ENCODE peak calls at places on chromosomes 16 and 17, in nine cellular contexts. O, M, G, W, S, P, N, L and J are unnamed samples.

GRCh38 chr16:22109258-22109898 is 17.0 kb downstream of the VWA3A start:
- DNase-seq in O (no peak), M (no peak), G (no peak), W (no peak), S (no peak), P (no peak), N (no peak), L (no peak), J (no peak)

GRCh38 chr17:62987136-62987535 is 21.1 kb downstream of the TANC2 start:
- DNase-seq in O (no peak), M (no peak), G (no peak), W (no peak), S (no peak), P (no peak), N (no peak), L (no peak), J (no peak)

GRCh38 chr17:48143629-48144028 is 36.1 kb downstream of the SNX11 start:
- DNase-seq in O (no peak), M (no peak), G (no peak), W (no peak), S (no peak), P (no peak), N (no peak), L (no peak), J (no peak)

GRCh38 chr16:86573215-86573614 is 5.1 kb upstream of the FOXL1 start:
- DNase-seq in O (no peak), M (no peak), G (no peak), W (no peak), S (no peak), P (no peak), N (no peak), L (no peak), J (no peak)

GRCh38 chr16:10637337-10638037 is 57.1 kb upstream of the EMP2 start:
- DNase-seq in O (no peak), M (no peak), G (no peak), W (no peak), S (no peak), P (no peak), N (no peak), L (no peak), J (no peak)

GRCh38 chr17:38421224-38421841 is 6.9 kb upstream of the ARHGAP23 start:
- DNase-seq in O (no peak), M (no peak), G (no peak), W (no peak), S (no peak), P (no peak), N (no peak), L (no peak), J (no peak)

GRCh38 chr16:86665319-86665675 is 86.9 kb downstream of the FOXL1 start:
- DNase-seq in O (no peak), M (no peak), G (no peak), W (no peak), S (no peak), P (no peak), N (no peak), L (no peak), J (no peak)

GRCh38 chr16:55476625-55477533 is 2.1 kb upstream of the MMP2 start:
- DNase-seq in O (no peak), M (no peak), G (no peak), W (no peak), S (no peak), P (no peak), N (no peak), L (no peak), J (no peak)

GRCh38 chr17:82316651-82317393 is 586 bp downstream of the CD7 start:
- DNase-seq in O (no peak), M (no peak), G (no peak), W (no peak), S (no peak), P (no peak), N (no peak), L (no peak), J (no peak)